ENCODE peak calls at places on chromosome 7, in ten cellular contexts. E, F, Z, R, V, M, K, L, B and A are unnamed samples.

GRCh38 chr7:71408276-71408675 is 276.3 kb downstream of the GALNT17 start:
- DNase-seq in E (no peak), F (no peak), Z (no peak), R (no peak), V (peak), M (no peak), K (no peak), L (no peak), B (peak), A (no peak)

GRCh38 chr7:101597941-101598340 is 31.2 kb downstream of the MYL10 start:
- DNase-seq in E (peak), F (no peak), Z (no peak), R (no peak), V (no peak), M (peak), K (no peak), L (no peak), B (no peak), A (no peak)

GRCh38 chr7:102434039-102434481 is 685 bp downstream of the ORAI2 start:
- DNase-seq in E (no peak), F (no peak), Z (peak), R (no peak), V (no peak), M (no peak), K (no peak), L (peak), B (no peak), A (no peak)

GRCh38 chr7:2632717-2633537 is 1.1 kb downstream of the TTYH3 start:
- DNase-seq in E (peak), F (peak), Z (peak), R (peak), V (peak), M (peak), K (no peak), L (peak), B (peak), A (no peak)

GRCh38 chr7:154744226-154744860 is 258.6 kb downstream of the PAXIP1 start:
- DNase-seq in E (peak), F (peak), Z (no peak), R (no peak), V (no peak), M (no peak), K (peak), L (no peak), B (peak), A (peak)

GRCh38 chr7:68313806-68314205 is 1284.5 kb upstream of the AUTS2 start:
- DNase-seq in E (no peak), F (no peak), Z (no peak), R (no peak), V (no peak), M (no peak), K (no peak), L (no peak), B (no peak), A (no peak)

GRCh38 chr7:57199252-57199651 is 67.0 kb upstream of the ZNF479 start:
- DNase-seq in E (no peak), F (no peak), Z (no peak), R (peak), V (no peak), M (no peak), K (no peak), L (no peak), B (no peak), A (no peak)

GRCh38 chr7:128322040-128322643 is 21.6 kb downstream of the RBM28 start:
- DNase-seq in E (peak), F (no peak), Z (no peak), R (no peak), V (no peak), M (peak), K (peak), L (no peak), B (no peak), A (no peak)

GRCh38 chr7:19747740-19748339 is 25.6 kb downstream of the TMEM196 start:
- DNase-seq in E (peak), F (peak), Z (peak), R (no peak), V (no peak), M (peak), K (peak), L (no peak), B (no peak), A (no peak)

GRCh38 chr7:140635821-140636220 is 4.8 kb downstream of the DENND2A start:
- DNase-seq in E (no peak), F (no peak), Z (no peak), R (no peak), V (no peak), M (no peak), K (no peak), L (no peak), B (no peak), A (no peak)

GRCh38 chr7:23058412-23059096 is 44.6 kb upstream of the HYCC1 start:
- DNase-seq in E (no peak), F (no peak), Z (no peak), R (no peak), V (no peak), M (no peak), K (no peak), L (no peak), B (no peak), A (no peak)

GRCh38 chr7:82274681-82275080 is 168.9 kb downstream of the CACNA2D1 start:
- DNase-seq in E (no peak), F (no peak), Z (no peak), R (no peak), V (no peak), M (no peak), K (no peak), L (no peak), B (no peak), A (no peak)

GRCh38 chr7:80145780-80146422 is 11.3 kb downstream of the GNAI1 start:
- DNase-seq in E (no peak), F (no peak), Z (no peak), R (no peak), V (no peak), M (peak), K (no peak), L (no peak), B (no peak), A (no peak)

GRCh38 chr7:78189762-78190161 is 391.2 kb downstream of the PHTF2 start:
- DNase-seq in E (no peak), F (no peak), Z (no peak), R (no peak), V (no peak), M (no peak), K (no peak), L (no peak), B (no peak), A (no peak)

GRCh38 chr7:92750440-92750839 is 85.9 kb downstream of the CDK6 start:
- DNase-seq in E (no peak), F (no peak), Z (no peak), R (no peak), V (no peak), M (no peak), K (no peak), L (no peak), B (no peak), A (no peak)

GRCh38 chr7:79570904-79571303 is 117.4 kb upstream of the MAGI2 start:
- DNase-seq in E (no peak), F (no peak), Z (no peak), R (no peak), V (no peak), M (no peak), K (no peak), L (no peak), B (no peak), A (no peak)

GRCh38 chr7:23597908-23598224 is 684 bp downstream of the CCDC126 start:
- DNase-seq in E (no peak), F (no peak), Z (no peak), R (no peak), V (no peak), M (no peak), K (no peak), L (no peak), B (no peak), A (no peak)

GRCh38 chr7:26013551-26014083 is 138.4 kb upstream of the NFE2L3 start:
- DNase-seq in E (no peak), F (no peak), Z (no peak), R (no peak), V (no peak), M (no peak), K (no peak), L (no peak), B (no peak), A (no peak)

GRCh38 chr7:7014827-7015610 is 167.3 kb upstream of the C1GALT1 start:
- DNase-seq in E (no peak), F (no peak), Z (no peak), R (no peak), V (no peak), M (peak), K (no peak), L (no peak), B (no peak), A (no peak)

GRCh38 chr7:139602143-139602722 is 78.7 kb downstream of the CLEC2L start:
- DNase-seq in E (peak), F (no peak), Z (no peak), R (no peak), V (no peak), M (peak), K (peak), L (no peak), B (no peak), A (no peak)

GRCh38 chr7:111071556-111071955 is 19.4 kb upstream of the LRRN3 start:
- DNase-seq in E (no peak), F (no peak), Z (no peak), R (no peak), V (no peak), M (no peak), K (no peak), L (no peak), B (no peak), A (no peak)

GRCh38 chr7:126605553-126605952 is 647.2 kb downstream of the GRM8 start:
- DNase-seq in E (no peak), F (no peak), Z (no peak), R (no peak), V (no peak), M (no peak), K (no peak), L (no peak), B (no peak), A (no peak)

GRCh38 chr7:28921822-28922221 is 36.3 kb downstream of the TRIL start:
- DNase-seq in E (peak), F (peak), Z (peak), R (no peak), V (no peak), M (peak), K (peak), L (no peak), B (no peak), A (peak)

GRCh38 chr7:114294036-114294435 is 120.6 kb upstream of the FOXP2 start:
- DNase-seq in E (no peak), F (no peak), Z (no peak), R (no peak), V (no peak), M (no peak), K (no peak), L (no peak), B (no peak), A (no peak)

GRCh38 chr7:105257338-105257737 is 131.4 kb downstream of the SRPK2 start:
- DNase-seq in E (no peak), F (no peak), Z (no peak), R (no peak), V (no peak), M (no peak), K (peak), L (no peak), B (no peak), A (no peak)

GRCh38 chr7:78039791-78040776 is 241.5 kb downstream of the PHTF2 start:
- DNase-seq in E (no peak), F (no peak), Z (peak), R (peak), V (peak), M (no peak), K (peak), L (peak), B (peak), A (no peak)

GRCh38 chr7:86926732-86927131 is 132.7 kb downstream of the ELAPOR2 start:
- DNase-seq in E (no peak), F (peak), Z (peak), R (no peak), V (no peak), M (peak), K (peak), L (peak), B (no peak), A (peak)

GRCh38 chr7:117873056-117873932 is at the start of gene CTTNBP2:
- DNase-seq in E (peak), F (peak), Z (peak), R (peak), V (peak), M (peak), K (peak), L (no peak), B (peak), A (peak)

GRCh38 chr7:105690286-105690915 is 109.1 kb upstream of the EFCAB10 start:
- DNase-seq in E (no peak), F (no peak), Z (no peak), R (no peak), V (no peak), M (no peak), K (no peak), L (no peak), B (no peak), A (no peak)

GRCh38 chr7:96952974-96953391 is 52.4 kb upstream of the DLX6 start:
- DNase-seq in E (no peak), F (no peak), Z (no peak), R (no peak), V (no peak), M (peak), K (no peak), L (no peak), B (no peak), A (no peak)

GRCh38 chr7:141158562-141158961 is 84.7 kb downstream of the TMEM178B start:
- DNase-seq in E (peak), F (no peak), Z (no peak), R (no peak), V (no peak), M (peak), K (peak), L (peak), B (no peak), A (no peak)

GRCh38 chr7:92460109-92460508 is 12.8 kb downstream of the GATAD1 start:
- DNase-seq in E (no peak), F (no peak), Z (no peak), R (no peak), V (no peak), M (peak), K (no peak), L (no peak), B (no peak), A (no peak)

GRCh38 chr7:2978403-2978802 is 65.3 kb downstream of the CARD11 start:
- DNase-seq in E (no peak), F (peak), Z (peak), R (peak), V (no peak), M (peak), K (no peak), L (peak), B (peak), A (no peak)

GRCh38 chr7:115851291-115851690 is 179.3 kb downstream of the TFEC start:
- DNase-seq in E (no peak), F (no peak), Z (no peak), R (no peak), V (no peak), M (peak), K (peak), L (no peak), B (no peak), A (no peak)
- TF ChIP-seq CTCF in E (peak), F (peak), Z (peak), R (peak), V (no peak), M (peak), K (peak), L (peak), B (peak), A (peak)

DNA sequence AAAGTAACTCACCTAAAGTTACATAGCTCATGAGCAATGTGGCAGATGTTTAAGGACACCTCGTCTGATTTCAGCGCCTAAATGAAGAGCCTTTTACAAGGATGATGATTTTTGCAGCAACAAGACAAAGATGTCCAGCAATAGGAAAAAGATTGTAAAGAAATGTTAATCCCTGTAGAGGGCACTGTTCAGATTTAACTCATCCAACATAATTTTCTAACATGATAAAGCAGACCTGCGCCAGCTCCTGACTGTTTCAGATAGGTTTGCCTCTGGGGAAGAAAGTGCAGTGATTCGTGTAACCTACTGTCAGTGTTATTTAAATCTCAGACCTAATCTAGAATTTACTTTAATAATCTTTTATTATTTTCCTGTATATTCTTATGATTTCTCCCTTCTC is 595.2 kb downstream of the AUTS2 start:
- DNase-seq in E (peak), F (no peak), Z (no peak), R (no peak), V (no peak), M (peak), K (peak), L (no peak), B (no peak), A (no peak)
- TF ChIP-seq CTCF in E (peak), F (no peak), Z (no peak), R (peak), V (peak), M (peak), K (peak), L (peak), B (peak), A (peak)

GRCh38 chr7:121372376-121373024 is 23.6 kb downstream of the FAM3C start:
- DNase-seq in E (no peak), F (no peak), Z (no peak), R (no peak), V (no peak), M (no peak), K (no peak), L (no peak), B (no peak), A (no peak)

GRCh38 chr7:121376982-121377381 is 19.1 kb downstream of the FAM3C start:
- DNase-seq in E (no peak), F (no peak), Z (no peak), R (no peak), V (no peak), M (no peak), K (no peak), L (no peak), B (no peak), A (no peak)

GRCh38 chr7:121369462-121369861 is 26.6 kb downstream of the FAM3C start:
- DNase-seq in E (peak), F (no peak), Z (no peak), R (no peak), V (no peak), M (no peak), K (no peak), L (no peak), B (no peak), A (no peak)

GRCh38 chr7:121371367-121371766 is 24.7 kb downstream of the FAM3C start:
- DNase-seq in E (no peak), F (no peak), Z (no peak), R (no peak), V (no peak), M (no peak), K (no peak), L (no peak), B (no peak), A (no peak)

GRCh38 chr7:121373177-121373576 is 22.9 kb downstream of the FAM3C start:
- DNase-seq in E (no peak), F (no peak), Z (no peak), R (no peak), V (no peak), M (no peak), K (no peak), L (no peak), B (no peak), A (no peak)
- TF ChIP-seq CTCF in E (no peak), F (no peak), Z (peak), R (no peak), V (peak), M (peak), K (peak), L (peak), B (no peak), A (peak)

GRCh38 chr7:431658-432111 is 88.0 kb downstream of the PDGFA start:
- DNase-seq in E (no peak), F (no peak), Z (no peak), R (no peak), V (no peak), M (no peak), K (no peak), L (no peak), B (no peak), A (no peak)

GRCh38 chr7:434891-435486 is 84.7 kb downstream of the PDGFA start:
- DNase-seq in E (no peak), F (no peak), Z (no peak), R (no peak), V (no peak), M (no peak), K (no peak), L (no peak), B (no peak), A (no peak)

GRCh38 chr7:432933-433332 is 86.7 kb downstream of the PDGFA start:
- DNase-seq in E (no peak), F (no peak), Z (no peak), R (no peak), V (no peak), M (no peak), K (no peak), L (no peak), B (no peak), A (no peak)

GRCh38 chr7:432256-432655 is 87.4 kb downstream of the PDGFA start:
- DNase-seq in E (no peak), F (no peak), Z (no peak), R (no peak), V (no peak), M (no peak), K (no peak), L (no peak), B (peak), A (no peak)

GRCh38 chr7:433558-433957 is 86.1 kb downstream of the PDGFA start:
- DNase-seq in E (no peak), F (no peak), Z (no peak), R (no peak), V (no peak), M (no peak), K (no peak), L (no peak), B (peak), A (no peak)
- TF ChIP-seq CTCF in E (no peak), F (no peak), Z (no peak), R (no peak), V (no peak), M (no peak), K (no peak), L (no peak), B (no peak), A (no peak)

GRCh38 chr7:156589808-156590207 is 50.8 kb upstream of the RNF32 start:
- DNase-seq in E (no peak), F (no peak), Z (no peak), R (no peak), V (no peak), M (no peak), K (no peak), L (no peak), B (no peak), A (no peak)
- TF ChIP-seq CTCF in E (no peak), F (no peak), Z (no peak), R (no peak), V (no peak), M (no peak), K (no peak), L (no peak), B (no peak), A (no peak)

GRCh38 chr7:150753239-150753638 is 16.0 kb downstream of the GIMAP5 start:
- DNase-seq in E (no peak), F (no peak), Z (no peak), R (no peak), V (no peak), M (no peak), K (no peak), L (no peak), B (no peak), A (no peak)

GRCh38 chr7:150755473-150756099 is 18.4 kb downstream of the GIMAP5 start:
- DNase-seq in E (peak), F (no peak), Z (no peak), R (no peak), V (no peak), M (peak), K (no peak), L (peak), B (no peak), A (no peak)

GRCh38 chr7:150751702-150752101 is 14.5 kb downstream of the GIMAP5 start:
- DNase-seq in E (peak), F (no peak), Z (no peak), R (no peak), V (no peak), M (no peak), K (peak), L (no peak), B (no peak), A (no peak)

GRCh38 chr7:150754950-150755349 is 17.7 kb downstream of the GIMAP5 start:
- DNase-seq in E (no peak), F (no peak), Z (no peak), R (no peak), V (no peak), M (no peak), K (no peak), L (no peak), B (no peak), A (no peak)

DNA sequence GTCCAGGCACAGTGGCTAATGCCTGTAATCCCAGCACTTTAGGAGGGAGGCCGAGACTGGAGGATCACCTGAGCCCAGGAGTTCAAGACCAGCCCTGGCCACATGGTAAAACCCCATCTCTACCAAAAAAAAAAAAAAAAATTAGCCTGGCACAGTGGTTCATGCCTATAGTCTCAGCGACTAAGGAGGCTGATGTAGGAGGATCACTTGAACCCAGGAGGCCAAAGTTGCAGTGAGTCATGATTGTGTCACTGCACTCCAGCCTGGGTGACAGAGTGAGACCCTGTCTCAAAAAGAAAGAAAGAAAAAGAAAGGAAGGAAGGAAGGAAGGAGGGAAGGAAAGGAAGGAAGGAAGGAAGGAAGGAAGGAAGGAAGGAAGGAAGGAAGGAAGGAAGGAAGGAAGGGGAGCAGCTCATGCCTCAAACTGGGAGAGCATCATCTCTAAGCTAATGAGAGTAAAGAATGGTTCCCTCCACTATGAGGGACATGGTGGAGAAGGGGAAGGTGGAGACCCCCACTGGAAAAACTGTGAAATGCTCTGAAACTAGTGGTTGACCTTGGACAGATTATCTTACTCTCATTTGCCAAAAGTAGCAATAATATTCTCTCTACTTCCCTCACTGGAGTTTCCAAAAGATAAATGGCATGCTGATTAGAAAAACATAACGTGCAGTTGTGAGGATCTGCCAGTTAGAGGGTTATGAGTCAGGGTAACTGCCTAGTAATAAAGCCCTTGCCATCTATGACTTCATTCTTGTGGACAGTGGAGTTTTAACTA is 16.8 kb downstream of the GIMAP5 start:
- DNase-seq in E (no peak), F (no peak), Z (no peak), R (no peak), V (no peak), M (peak), K (peak), L (no peak), B (no peak), A (peak)
- TF ChIP-seq CTCF in E (no peak), F (peak), Z (peak), R (peak), V (peak), M (peak), K (peak), L (peak), B (peak), A (peak)